ENCODE peak calls at places on chromosomes 16 and 17, in eight cellular contexts. One of them, this sample, is unnamed.

GRCh38 chr16:15961060-15961511 is 11.7 kb downstream of the ABCC1 start:
- DNase-seq in ovary: no peak
- DNase-seq in A549: no peak
- DNase-seq in cardiac muscle cell: no peak
- DNase-seq in psoas muscle: no peak
- DNase-seq in heart right ventricle: no peak
- DNase-seq in PC-3: no peak
- DNase-seq in left lung: no peak
- DNase-seq in this sample: no peak

GRCh38 chr16:46961373-46962353 is 11.8 kb downstream of the DNAJA2 start:
- DNase-seq in A549: no peak
- DNase-seq in left lung: no peak
- DNase-seq in ovary: no peak
- DNase-seq in psoas muscle: no peak
- DNase-seq in cardiac muscle cell: no peak
- DNase-seq in heart right ventricle: no peak
- DNase-seq in PC-3: no peak
- DNase-seq in this sample: no peak

GRCh38 chr16:57906385-57907316 is 64.3 kb downstream of the CNGB1 start:
- DNase-seq in heart right ventricle: peak
- DNase-seq in cardiac muscle cell: no peak
- DNase-seq in left lung: no peak
- DNase-seq in PC-3: no peak
- DNase-seq in ovary: no peak
- DNase-seq in psoas muscle: no peak
- DNase-seq in A549: no peak
- DNase-seq in this sample: no peak

GRCh38 chr16:51155901-51156810 is 5.1 kb upstream of the SALL1 start:
- DNase-seq in left lung: no peak
- DNase-seq in ovary: peak
- DNase-seq in psoas muscle: no peak
- DNase-seq in cardiac muscle cell: peak
- DNase-seq in heart right ventricle: no peak
- DNase-seq in A549: no peak
- DNase-seq in PC-3: no peak
- DNase-seq in this sample: no peak

GRCh38 chr17:81959362-81960129 is 1.4 kb downstream of the NOTUM start:
- DNase-seq in heart right ventricle: peak
- DNase-seq in cardiac muscle cell: peak
- DNase-seq in PC-3: peak
- DNase-seq in A549: peak
- DNase-seq in psoas muscle: peak
- DNase-seq in left lung: peak
- DNase-seq in ovary: peak
- DNase-seq in this sample: peak

GRCh38 chr16:11136600-11136999 is 119.4 kb downstream of the SOCS1 start:
- DNase-seq in psoas muscle: peak
- DNase-seq in A549: no peak
- DNase-seq in left lung: no peak
- DNase-seq in ovary: no peak
- DNase-seq in PC-3: peak
- DNase-seq in heart right ventricle: peak
- DNase-seq in cardiac muscle cell: peak
- DNase-seq in this sample: peak

GRCh38 chr17:2222901-2223616 is 80.5 kb downstream of the SMG6 start:
- DNase-seq in PC-3: no peak
- DNase-seq in psoas muscle: peak
- DNase-seq in A549: no peak
- DNase-seq in heart right ventricle: peak
- DNase-seq in left lung: no peak
- DNase-seq in ovary: no peak
- DNase-seq in cardiac muscle cell: peak
- DNase-seq in this sample: peak

GRCh38 chr16:74625500-74626350 is 18.8 kb upstream of the GLG1 start:
- DNase-seq in psoas muscle: no peak
- DNase-seq in heart right ventricle: no peak
- DNase-seq in A549: no peak
- DNase-seq in ovary: no peak
- DNase-seq in cardiac muscle cell: no peak
- DNase-seq in PC-3: no peak
- DNase-seq in left lung: no peak
- DNase-seq in this sample: no peak

GRCh38 chr17:2705888-2706795 is 5.4 kb downstream of the CLUH start:
- DNase-seq in ovary: no peak
- DNase-seq in PC-3: no peak
- DNase-seq in psoas muscle: peak
- DNase-seq in A549: no peak
- DNase-seq in heart right ventricle: no peak
- DNase-seq in left lung: peak
- DNase-seq in cardiac muscle cell: no peak
- DNase-seq in this sample: no peak

GRCh38 chr17:2547176-2547575 is 35.5 kb upstream of the METTL16 start:
- DNase-seq in A549: peak
- DNase-seq in left lung: no peak
- DNase-seq in cardiac muscle cell: peak
- DNase-seq in heart right ventricle: no peak
- DNase-seq in PC-3: peak
- DNase-seq in ovary: no peak
- DNase-seq in psoas muscle: no peak
- DNase-seq in this sample: peak

GRCh38 chr16:85334718-85335583 is 222.7 kb upstream of the CIBAR2 start:
- DNase-seq in left lung: peak
- DNase-seq in ovary: no peak
- DNase-seq in heart right ventricle: no peak
- DNase-seq in cardiac muscle cell: peak
- DNase-seq in psoas muscle: no peak
- DNase-seq in A549: no peak
- DNase-seq in PC-3: peak
- DNase-seq in this sample: no peak

GRCh38 chr16:29925173-29925804 is 737 bp downstream of the KCTD13 start:
- DNase-seq in left lung: no peak
- DNase-seq in cardiac muscle cell: no peak
- DNase-seq in PC-3: no peak
- DNase-seq in A549: no peak
- DNase-seq in ovary: peak
- DNase-seq in heart right ventricle: no peak
- DNase-seq in psoas muscle: no peak
- DNase-seq in this sample: no peak

GRCh38 chr17:57213180-57213825 is 43.0 kb upstream of the MSI2 start:
- DNase-seq in cardiac muscle cell: no peak
- DNase-seq in ovary: no peak
- DNase-seq in left lung: no peak
- DNase-seq in A549: no peak
- DNase-seq in heart right ventricle: no peak
- DNase-seq in psoas muscle: no peak
- DNase-seq in PC-3: no peak
- DNase-seq in this sample: peak

GRCh38 chr16:3067929-3068288 is 2.5 kb downstream of the IL32 start:
- DNase-seq in ovary: no peak
- DNase-seq in heart right ventricle: no peak
- DNase-seq in left lung: no peak
- DNase-seq in A549: no peak
- DNase-seq in cardiac muscle cell: no peak
- DNase-seq in PC-3: no peak
- DNase-seq in psoas muscle: no peak
- DNase-seq in this sample: no peak

GRCh38 chr16:53518550-53519416 is 15.8 kb upstream of the AKTIP start:
- DNase-seq in A549: no peak
- DNase-seq in ovary: no peak
- DNase-seq in heart right ventricle: no peak
- DNase-seq in psoas muscle: no peak
- DNase-seq in cardiac muscle cell: peak
- DNase-seq in left lung: no peak
- DNase-seq in PC-3: no peak
- DNase-seq in this sample: no peak

GRCh38 chr16:8686879-8687278 is 12.5 kb downstream of the ABAT start:
- DNase-seq in A549: no peak
- DNase-seq in psoas muscle: no peak
- DNase-seq in cardiac muscle cell: no peak
- DNase-seq in PC-3: no peak
- DNase-seq in left lung: no peak
- DNase-seq in ovary: no peak
- DNase-seq in heart right ventricle: no peak
- DNase-seq in this sample: peak

GRCh38 chr17:73772107-73772705 is 128.0 kb upstream of the SDK2 start:
- DNase-seq in A549: no peak
- DNase-seq in PC-3: no peak
- DNase-seq in ovary: no peak
- DNase-seq in heart right ventricle: no peak
- DNase-seq in left lung: no peak
- DNase-seq in cardiac muscle cell: no peak
- DNase-seq in psoas muscle: no peak
- DNase-seq in this sample: no peak

GRCh38 chr17:78745407-78746088 is 36.5 kb downstream of the CYTH1 start:
- DNase-seq in cardiac muscle cell: peak
- DNase-seq in left lung: no peak
- DNase-seq in heart right ventricle: no peak
- DNase-seq in A549: no peak
- DNase-seq in ovary: no peak
- DNase-seq in psoas muscle: no peak
- DNase-seq in PC-3: peak
- DNase-seq in this sample: peak

DNA sequence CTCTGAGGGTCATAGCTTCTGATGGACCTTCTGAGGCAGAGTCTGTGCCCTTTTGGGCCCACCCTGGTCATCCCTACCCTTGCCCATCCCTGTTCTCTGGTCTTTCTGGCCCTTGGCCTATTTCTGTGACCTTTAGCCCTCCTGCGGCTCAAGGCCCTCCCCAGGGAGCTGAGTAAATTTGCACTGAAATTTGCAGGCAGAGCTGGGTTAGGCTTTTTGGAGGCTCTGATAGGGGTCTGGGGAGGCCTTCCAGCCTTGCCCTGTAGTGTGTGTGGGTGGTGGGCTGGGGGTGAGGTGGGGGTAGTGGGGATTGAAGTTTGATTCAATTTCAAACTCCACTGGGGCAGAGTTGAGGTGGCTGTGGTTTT is 17.8 kb downstream of the RARA start:
- DNase-seq in left lung: peak
- DNase-seq in cardiac muscle cell: peak
- DNase-seq in psoas muscle: peak
- DNase-seq in heart right ventricle: no peak
- DNase-seq in ovary: peak
- DNase-seq in A549: no peak
- DNase-seq in PC-3: no peak
- DNase-seq in this sample: no peak
- H3K4me3 ChIP-seq in left lung: no peak
- H3K4me3 ChIP-seq in cardiac muscle cell: no peak
- H3K4me3 ChIP-seq in psoas muscle: peak
- H3K4me3 ChIP-seq in heart right ventricle: no peak
- H3K4me3 ChIP-seq in ovary: no peak
- H3K4me3 ChIP-seq in A549: no peak
- H3K4me3 ChIP-seq in PC-3: no peak
- H3K4me3 ChIP-seq in this sample: no peak

GRCh38 chr17:77214743-77215142 is 74.0 kb downstream of the SEC14L1 start:
- DNase-seq in A549: peak
- DNase-seq in heart right ventricle: no peak
- DNase-seq in psoas muscle: peak
- DNase-seq in left lung: no peak
- DNase-seq in cardiac muscle cell: peak
- DNase-seq in ovary: no peak
- DNase-seq in PC-3: peak
- DNase-seq in this sample: peak
- TF ChIP-seq CTCF in A549: peak
- TF ChIP-seq CTCF in heart right ventricle: peak
- TF ChIP-seq CTCF in psoas muscle: peak
- TF ChIP-seq CTCF in left lung: no peak
- TF ChIP-seq CTCF in cardiac muscle cell: peak
- TF ChIP-seq CTCF in ovary: no peak
- TF ChIP-seq CTCF in PC-3: peak
- TF ChIP-seq CTCF in this sample: peak

GRCh38 chr16:87042551-87043272 is 274.5 kb downstream of the C16orf95 start:
- DNase-seq in A549: no peak
- DNase-seq in left lung: no peak
- DNase-seq in psoas muscle: no peak
- DNase-seq in cardiac muscle cell: no peak
- DNase-seq in heart right ventricle: no peak
- DNase-seq in ovary: peak
- DNase-seq in PC-3: no peak
- DNase-seq in this sample: no peak
- H3K4me3 ChIP-seq in A549: no peak
- H3K4me3 ChIP-seq in left lung: no peak
- H3K4me3 ChIP-seq in psoas muscle: no peak
- H3K4me3 ChIP-seq in cardiac muscle cell: no peak
- H3K4me3 ChIP-seq in heart right ventricle: no peak
- H3K4me3 ChIP-seq in ovary: no peak
- H3K4me3 ChIP-seq in PC-3: no peak
- H3K4me3 ChIP-seq in this sample: no peak

DNA sequence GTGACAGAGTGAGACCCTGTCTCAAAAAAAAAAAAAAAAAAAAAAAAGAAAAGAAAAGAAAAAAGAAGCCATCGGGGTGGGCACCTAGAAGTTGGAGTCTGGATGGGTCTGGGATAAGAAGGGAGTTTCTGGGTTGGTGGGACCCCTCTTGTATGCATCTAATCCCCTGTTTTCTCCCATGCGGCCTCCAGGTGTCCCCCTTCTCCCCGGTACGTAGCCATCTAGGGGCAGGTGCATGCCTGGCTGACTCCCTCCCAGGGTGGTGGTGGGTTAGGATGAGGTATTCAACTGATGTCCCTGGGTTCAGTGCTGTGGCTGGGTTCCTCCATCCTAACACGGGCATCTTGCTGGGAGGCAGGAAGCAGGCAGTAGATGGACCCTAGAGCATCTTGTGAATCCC is 13.0 kb downstream of the FMNL1 start:
- DNase-seq in psoas muscle: no peak
- DNase-seq in A549: no peak
- DNase-seq in heart right ventricle: no peak
- DNase-seq in left lung: peak
- DNase-seq in ovary: no peak
- DNase-seq in cardiac muscle cell: no peak
- DNase-seq in PC-3: peak
- DNase-seq in this sample: no peak
- TF ChIP-seq CTCF in psoas muscle: no peak
- TF ChIP-seq CTCF in A549: peak
- TF ChIP-seq CTCF in heart right ventricle: no peak
- TF ChIP-seq CTCF in left lung: no peak
- TF ChIP-seq CTCF in ovary: no peak
- TF ChIP-seq CTCF in cardiac muscle cell: peak
- TF ChIP-seq CTCF in PC-3: peak
- TF ChIP-seq CTCF in this sample: peak

This sample was measured in epithelial cell of esophagus.